ENCODE peak calls at places on chromosomes 5 and 9, in eight cellular contexts. G is ELF-1; Y is COR-L47; Z is endothelial cell; X is activated CD4-positive, alpha-beta T cell treated with anti-CD3 and anti-CD28 coated beads, Interleukin-2, amount 50 U/mL, for 1 hour; O is stimulated activated CD8-positive, alpha-beta memory T cell treated with anti-CD3 and anti-CD28 coated beads, Interleukin-7, amount 100 ng/mL, for 4 hours; B is AG08396; H is amygdala. T is an unnamed sample.

GRCh38 chr5:126948453-126948852 is 81.9 kb downstream of the MARCHF3 start:
- DNase-seq in X (no peak), O (no peak), G (no peak), H (no peak), Z (no peak), Y (no peak), B (no peak), T (no peak)

GRCh38 chr9:114898741-114899140 is 31.6 kb downstream of the TNFSF8 start:
- DNase-seq in Y (no peak), H (no peak), B (no peak), X (peak), Z (no peak), G (no peak), O (peak), T (peak)

GRCh38 chr9:98218562-98219363 is 26.3 kb upstream of the CORO2A start:
- DNase-seq in Z (no peak), O (no peak), X (no peak), Y (no peak), G (peak), H (no peak), B (no peak), T (no peak)

GRCh38 chr5:108521841-108522506 is 140.1 kb upstream of the FBXL17 start:
- DNase-seq in B (peak), G (peak), X (no peak), O (no peak), Y (peak), H (no peak), Z (peak), T (peak)

GRCh38 chr9:78234810-78235209 is 1.1 kb upstream of the CEP78 start:
- DNase-seq in H (no peak), O (no peak), Y (no peak), Z (no peak), G (no peak), B (peak), X (no peak), T (no peak)

GRCh38 chr9:110069326-110070248 is 138.4 kb downstream of the C9orf152 start:
- DNase-seq in Z (no peak), G (no peak), B (peak), H (no peak), Y (no peak), O (no peak), X (no peak), T (no peak)

GRCh38 chr9:75111019-75111622 is 22.8 kb downstream of the OSTF1 start:
- DNase-seq in G (no peak), Y (no peak), X (no peak), H (no peak), Z (no peak), B (no peak), O (no peak), T (no peak)

GRCh38 chr9:20594521-20594920 is 27.8 kb downstream of the MLLT3 start:
- DNase-seq in X (no peak), G (no peak), B (no peak), Y (no peak), O (no peak), H (no peak), Z (no peak), T (no peak)

GRCh38 chr9:100473271-100474081 is 527 bp downstream of the TMEFF1 start:
- DNase-seq in B (peak), Z (peak), Y (peak), X (peak), O (no peak), H (no peak), G (peak), T (peak)

T was measured in activated CD8-positive, alpha-beta T cell treated with anti-CD3 and anti-CD28 coated beads, Interleukin-2, amount 10 ng/mL, durations not matched to agents 7 days and 5 days.